ENCODE peak calls at places on chromosomes 3 and 15, in seven cellular contexts. G is left cardiac atrium; W is ecto neural progenitor cell; Q is dermis microvascular lymphatic vessel endothelial cell; V is cardiac fibroblast; L is stimulated activated CD8-positive, alpha-beta memory T cell treated with anti-CD3 and anti-CD28 coated beads, Interleukin-7, amount 100 ng/mL, for 24 hours; D is posterior cingulate gyrus. J is an unnamed sample.

GRCh38 chr3:53109822-53110771 is 20.1 kb downstream of the RFT1 start:
- DNase-seq in G (peak), W (peak), Q (peak), V (peak), L (no peak), D (no peak), J (no peak)

GRCh38 chr3:57983734-57984518 is 24.3 kb upstream of the FLNB start:
- DNase-seq in G (peak), W (no peak), Q (peak), V (peak), L (no peak), D (no peak), J (peak)

GRCh38 chr3:120470870-120471269 is 20.1 kb upstream of the FSTL1 start:
- DNase-seq in G (peak), W (no peak), Q (no peak), V (no peak), L (no peak), D (no peak), J (no peak)

GRCh38 chr3:170766823-170767575 is 103.0 kb downstream of the RPL22L1 start:
- DNase-seq in G (no peak), W (no peak), Q (no peak), V (no peak), L (no peak), D (no peak), J (no peak)

GRCh38 chr15:92580521-92580920 is 75.1 kb downstream of the FAM174B start:
- DNase-seq in G (no peak), W (no peak), Q (no peak), V (no peak), L (no peak), D (no peak), J (no peak)

GRCh38 chr3:183074881-183075280 is 24.4 kb downstream of the MCCC1 start:
- DNase-seq in G (no peak), W (no peak), Q (no peak), V (no peak), L (no peak), D (no peak), J (no peak)

GRCh38 chr3:156685198-156685597 is 10.8 kb downstream of the TIPARP start:
- DNase-seq in G (no peak), W (no peak), Q (no peak), V (peak), L (no peak), D (no peak), J (no peak)

GRCh38 chr15:92733934-92734521 is 78.5 kb upstream of the FAM174B start:
- DNase-seq in G (peak), W (peak), Q (peak), V (peak), L (no peak), D (peak), J (no peak)

GRCh38 chr3:59766165-59766872 is 716.5 kb upstream of the CFAP20DC start:
- DNase-seq in G (no peak), W (no peak), Q (no peak), V (no peak), L (no peak), D (no peak), J (no peak)

GRCh38 chr15:48413304-48413703 is 82.1 kb downstream of the DUT start:
- DNase-seq in G (no peak), W (no peak), Q (no peak), V (peak), L (no peak), D (no peak), J (no peak)

GRCh38 chr3:135908737-135909136 is 56.8 kb upstream of the PPP2R3A start:
- DNase-seq in G (no peak), W (no peak), Q (no peak), V (no peak), L (no peak), D (no peak), J (no peak)

GRCh38 chr3:71290301-71290700 is 293.2 kb downstream of the FOXP1 start:
- DNase-seq in G (no peak), W (no peak), Q (no peak), V (no peak), L (no peak), D (no peak), J (no peak)

GRCh38 chr3:144160627-144161026 is 189.0 kb downstream of the DIPK2A start:
- DNase-seq in G (no peak), W (no peak), Q (no peak), V (peak), L (no peak), D (no peak), J (no peak)

GRCh38 chr3:14253022-14253761 is 74.6 kb downstream of the LSM3 start:
- DNase-seq in G (no peak), W (no peak), Q (no peak), V (peak), L (no peak), D (no peak), J (no peak)

GRCh38 chr3:10557783-10558373 is 52.5 kb upstream of the ATP2B2 start:
- DNase-seq in G (no peak), W (peak), Q (no peak), V (peak), L (no peak), D (no peak), J (no peak)

GRCh38 chr3:37984596-37984995 is 6.0 kb upstream of the VILL start:
- DNase-seq in G (no peak), W (no peak), Q (no peak), V (no peak), L (no peak), D (no peak), J (no peak)

GRCh38 chr3:174951498-174951897 is 92.4 kb downstream of the NAALADL2 start:
- DNase-seq in G (no peak), W (no peak), Q (no peak), V (peak), L (no peak), D (no peak), J (no peak)

J was measured in thoracic aorta.